ENCODE peak calls at places on chromosomes 16 and 17, in four cellular contexts. O, K, P and G are unnamed samples.
A peak's percentile ranks its signal among the peaks of the same experiment; 100 is the strongest.

GRCh38 chr17:82296511-82297279 is 20.7 kb downstream of the CD7 start:
- DNase-seq in K (no peak), P (no peak), O (no peak), G (no peak)

GRCh38 chr16:89133457-89134127 is 38.0 kb upstream of the CDH15 start:
- DNase-seq in P (no peak), K (no peak), O (no peak), G (no peak)

GRCh38 chr17:36089888-36090836 is at the start of gene CCL3:
- DNase-seq in P (no peak), O (no peak), K (peak; percentile 26), G (no peak)

GRCh38 chr17:39699818-39700147 is at the start of gene ERBB2:
- DNase-seq in K (peak; percentile 88), O (peak; percentile 94), P (peak; percentile 57), G (no peak)

GRCh38 chr16:10694830-10695229 is at the start of gene TEKT5:
- DNase-seq in O (no peak), K (no peak), P (no peak), G (no peak)

GRCh38 chr17:978110-979093 is 1.2 kb downstream of the NXN start:
- DNase-seq in K (no peak), O (no peak), P (no peak), G (no peak)

GRCh38 chr16:86772671-86773338 is 194.5 kb downstream of the FOXL1 start:
- DNase-seq in O (no peak), K (no peak), P (no peak), G (no peak)

GRCh38 chr17:50686494-50687199 is 21.1 kb downstream of the ANKRD40 start:
- DNase-seq in P (peak; percentile 92), O (no peak), K (peak; percentile 89), G (no peak)

GRCh38 chr16:7285520-7285919 is 47.1 kb upstream of the RBFOX1 start:
- DNase-seq in P (no peak), K (no peak), O (no peak), G (no peak)

GRCh38 chr16:1645914-1646525 is 32.1 kb upstream of the JPT2 start:
- DNase-seq in O (no peak), P (no peak), K (no peak), G (no peak)

GRCh38 chr17:292531-293382 is 59.9 kb downstream of the RPH3AL start:
- DNase-seq in K (no peak), P (no peak), O (peak; percentile 70), G (no peak)

GRCh38 chr17:66313995-66314659 is 11.7 kb downstream of the PRKCA start:
- DNase-seq in P (no peak), K (no peak), O (no peak), G (no peak)

GRCh38 chr17:60146206-60146605 is 3.6 kb upstream of the CA4 start:
- DNase-seq in P (no peak), K (no peak), O (no peak), G (no peak)

GRCh38 chr16:85613609-85614337 is 651 bp downstream of the GSE1 start:
- DNase-seq in K (peak; percentile 66), O (peak; percentile 94), P (no peak), G (no peak)

GRCh38 chr16:47574091-47575054 is 113.2 kb downstream of the PHKB start:
- DNase-seq in O (no peak), K (no peak), P (no peak), G (no peak)

DNA sequence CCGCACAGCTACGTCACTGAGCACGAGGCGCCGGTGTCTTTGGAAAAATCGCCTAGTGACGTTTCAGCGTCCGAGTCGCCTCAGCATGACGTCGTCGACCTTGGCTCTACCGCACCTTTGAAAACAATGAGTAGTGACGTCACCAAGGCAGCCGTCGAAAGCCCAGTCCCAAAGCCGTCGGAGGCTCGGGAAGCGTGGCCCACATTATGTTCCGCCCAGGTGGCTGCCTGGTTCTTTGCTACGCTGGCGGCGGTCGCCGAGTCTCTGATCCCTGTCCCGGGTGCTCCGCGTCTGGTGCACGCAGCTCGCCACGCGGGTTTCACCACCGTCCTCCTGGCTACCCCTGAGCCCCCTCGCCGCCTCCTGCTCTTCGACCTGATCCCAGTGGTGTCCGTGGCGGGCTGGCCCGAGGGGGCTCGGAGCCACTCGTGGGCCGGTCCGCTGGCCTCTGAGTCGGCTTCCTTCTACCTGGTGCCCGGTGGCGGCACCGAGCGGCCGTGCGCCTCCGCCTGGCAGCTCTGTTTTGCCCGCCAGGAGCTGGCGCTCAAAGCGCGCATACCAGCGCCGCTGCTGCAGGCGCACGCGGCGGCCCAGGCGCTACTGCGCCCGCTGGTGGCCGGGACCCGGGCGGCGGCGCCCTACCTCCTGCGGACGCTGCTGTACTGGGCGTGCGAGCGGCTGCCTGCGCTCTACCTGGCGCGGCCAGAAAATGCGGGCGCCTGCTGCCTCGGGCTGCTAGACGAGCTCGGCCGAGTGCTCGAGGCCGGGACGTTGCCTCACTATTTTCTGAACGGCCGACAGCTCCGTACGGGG is 1.5 kb downstream of the TMEM102 start:
- DNase-seq in O (peak; percentile 95), P (peak; percentile 79), K (peak; percentile 88), G (no peak)
- TF ChIP-seq POLR2A in O (no peak), P (no peak), K (peak; percentile 63), G (no peak)

DNA sequence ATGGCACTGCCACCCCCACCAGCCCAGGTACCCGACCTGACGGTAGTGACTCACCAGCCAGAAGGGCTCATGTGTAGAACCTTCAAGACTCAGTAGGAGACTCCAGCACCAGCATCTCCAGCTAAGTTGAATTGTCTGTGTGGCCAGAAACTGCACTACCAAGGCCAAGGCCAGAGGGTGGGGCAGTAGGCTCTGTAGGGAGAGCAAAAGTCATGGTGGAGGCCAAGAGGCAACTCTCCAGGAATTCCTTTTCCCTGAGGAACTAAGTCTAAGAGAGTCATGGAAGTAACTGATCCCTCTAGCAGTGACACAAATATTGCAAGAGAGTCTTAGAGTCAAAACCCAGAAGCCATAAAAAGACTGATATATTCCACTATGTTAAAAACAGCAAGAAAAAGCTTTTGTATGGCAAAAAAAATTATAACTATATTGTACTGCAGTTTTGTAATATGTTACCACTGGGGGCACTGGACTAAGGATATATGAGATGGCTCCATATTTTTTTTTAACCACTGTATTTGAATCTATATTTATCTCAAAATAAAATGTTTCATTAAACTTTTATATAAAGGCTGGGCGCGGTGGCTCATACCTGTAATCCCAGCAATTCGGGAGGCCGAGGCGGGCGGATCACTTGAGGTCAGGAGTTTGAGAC is 30.2 kb upstream of the GUCY2D start:
- DNase-seq in P (no peak), O (no peak), K (no peak), G (no peak)
- TF ChIP-seq CTCF in P (peak; percentile 40), O (no peak), K (peak; percentile 11), G (no peak)

DNA sequence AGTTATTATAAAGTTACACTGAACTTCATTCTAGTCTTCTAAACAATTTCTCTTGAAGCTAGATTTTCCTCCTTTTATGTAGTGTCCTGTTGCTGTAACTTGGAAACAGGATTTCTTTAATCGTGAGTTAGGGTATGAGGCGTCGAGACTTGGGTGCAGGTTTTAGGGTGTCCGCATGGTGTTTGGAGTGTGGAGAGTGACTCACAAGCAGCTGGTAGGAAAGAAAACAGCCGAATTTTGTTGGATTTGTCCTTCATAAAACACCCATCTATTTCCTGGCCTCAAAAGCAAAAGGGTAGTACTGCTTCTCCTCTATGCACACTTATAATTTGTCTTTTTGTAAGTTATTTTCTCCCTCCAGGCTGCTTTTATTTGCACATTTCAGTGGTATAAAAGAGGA is 1.6 kb downstream of the RPTOR start:
- DNase-seq in K (no peak), O (no peak), P (no peak), G (no peak)
- H3K4me3 ChIP-seq in K (no peak overlapping the region), O (no peak overlapping the region), P (peak overlapping the region; percentile 81), G (no peak overlapping the region)

GRCh38 chr17:17849863-17850373 is 13.1 kb upstream of the SREBF1 start:
- DNase-seq in O (no peak), K (peak; percentile 55), P (no peak), G (no peak)
- TF ChIP-seq POLR2A in O (no peak), K (no peak), P (no peak), G (no peak)

GRCh38 chr17:78716814-78717393 is 65.2 kb downstream of the CYTH1 start:
- DNase-seq in P (no peak), K (peak; percentile 81), O (peak; percentile 92), G (no peak)
- TF ChIP-seq CTCF in P (no peak), K (no peak), O (no peak), G (no peak)

GRCh38 chr17:17636456-17636855 is 44.8 kb upstream of the RAI1 start:
- DNase-seq in O (no peak), K (no peak), P (no peak), G (no peak)

GRCh38 chr17:17628388-17629008 is 37.0 kb upstream of the PEMT start:
- DNase-seq in K (peak; percentile 54), P (no peak), O (no peak), G (no peak)

GRCh38 chr17:17635126-17635525 is 43.6 kb upstream of the PEMT start:
- DNase-seq in K (no peak), O (peak; percentile 88), P (no peak), G (no peak)

GRCh38 chr17:17638467-17638866 is 42.8 kb upstream of the RAI1 start:
- DNase-seq in P (no peak), K (no peak), O (no peak), G (no peak)

GRCh38 chr17:17633310-17633709 is 41.8 kb upstream of the PEMT start:
- DNase-seq in K (no peak), O (no peak), P (no peak), G (no peak)
- H3K4me3 ChIP-seq in K (no peak overlapping the region), O (no peak overlapping the region), P (no peak overlapping the region), G (no peak overlapping the region)